ENCODE peak calls at places on chromosomes 4 and X, in four cellular contexts. T, H, V and L are unnamed samples.

GRCh38 chr4:8199594-8200301 is 658 bp downstream of the SH3TC1 start:
- DNase-seq in H (no peak), V (no peak), T (no peak), L (no peak)

GRCh38 chr4:98838977-98839618 is 89.8 kb downstream of the EIF4E start:
- DNase-seq in V (no peak), T (no peak), H (no peak), L (peak; percentile 20)

GRCh38 chr4:108885211-108885610 is 122.4 kb upstream of the ETNPPL start:
- DNase-seq in T (no peak), H (no peak), V (no peak), L (no peak)

GRCh38 chr4:185137233-185137925 is 5.7 kb upstream of the SLC25A4 start:
- DNase-seq in V (no peak), H (no peak), T (no peak), L (no peak)

GRCh38 chr4:53855886-53856260 is 208.5 kb downstream of the CHIC2 start:
- DNase-seq in H (no peak), V (no peak), T (no peak), L (no peak)

GRCh38 chr4:6772223-6772928 is 10.2 kb upstream of the KIAA0232 start:
- DNase-seq in H (no peak), V (no peak), T (no peak), L (no peak)

GRCh38 chr4:62460329-62460728 is 1260.2 kb downstream of the ADGRL3 start:
- DNase-seq in H (no peak), V (no peak), T (no peak), L (no peak)

GRCh38 chr4:184473515-184474260 is 662 bp downstream of the IRF2 start:
- DNase-seq in H (peak; percentile 67), V (no peak), T (no peak), L (peak; percentile 71)

GRCh38 chr4:121272526-121272925 is 108.3 kb downstream of the QRFPR start:
- DNase-seq in V (no peak), H (no peak), T (no peak), L (no peak)

GRCh38 chr4:83862471-83862870 is 326.6 kb downstream of the GPAT3 start:
- DNase-seq in H (no peak), V (no peak), T (peak; percentile 55), L (no peak)

GRCh38 chr4:112823141-112823540 is 186.2 kb downstream of the LARP7 start:
- DNase-seq in T (no peak), H (no peak), V (no peak), L (no peak)

GRCh38 chrX:25021132-25021498 is 5.3 kb upstream of the ARX start:
- DNase-seq in H (peak; percentile 48), V (no peak), T (no peak), L (peak; percentile 39)

GRCh38 chr4:25043548-25043947 is 12.8 kb upstream of the LGI2 start:
- DNase-seq in T (no peak), V (no peak), H (no peak), L (no peak)

GRCh38 chrX:148530464-148531077 is 30.2 kb downstream of the AFF2 start:
- DNase-seq in V (no peak), H (no peak), T (no peak), L (no peak)

GRCh38 chr4:109211671-109212070 is 90.8 kb downstream of the COL25A1 start:
- DNase-seq in T (no peak), V (no peak), H (no peak), L (no peak)

GRCh38 chrX:64894454-64895038 is 81.7 kb downstream of the ZC4H2 start:
- DNase-seq in H (peak; percentile 58), V (no peak), T (peak; percentile 36), L (peak; percentile 25)

GRCh38 chr4:70943115-70943514 is 40.9 kb downstream of the MOB1B start:
- DNase-seq in V (no peak), T (no peak), H (no peak), L (no peak)

GRCh38 chrX:100449696-100450606 is 39.9 kb upstream of the PCDH19 start:
- DNase-seq in V (no peak), T (no peak), H (no peak), L (no peak)

GRCh38 chr4:76260571-76260970 is 9.1 kb downstream of the FAM47E start:
- DNase-seq in H (no peak), V (no peak), T (peak; percentile 49), L (no peak)

GRCh38 chr4:86594559-86595425 is 677 bp downstream of the PTPN13 start:
- DNase-seq in V (no peak), T (no peak), H (peak; percentile 73), L (peak; percentile 63)

GRCh38 chr4:8108991-8109390 is 49.6 kb downstream of the ABLIM2 start:
- DNase-seq in H (no peak), T (no peak), V (no peak), L (no peak)

GRCh38 chr4:47434931-47435330 is 28.6 kb downstream of the COMMD8 start:
- DNase-seq in V (no peak), H (no peak), T (no peak), L (no peak)

GRCh38 chr4:153067376-153067775 is 131.3 kb downstream of the FHDC1 start:
- DNase-seq in T (peak; percentile 85), H (no peak), V (no peak), L (no peak)

GRCh38 chr4:72899621-72900020 is 169.9 kb downstream of the COX18 start:
- DNase-seq in H (no peak), V (no peak), T (no peak), L (no peak)

GRCh38 chrX:116732214-116732613 is 269.4 kb upstream of the CT83 start:
- DNase-seq in V (no peak), T (no peak), H (no peak), L (no peak)

GRCh38 chrX:71492086-71493065 is 40.5 kb upstream of the OGT start:
- DNase-seq in T (no peak), H (no peak), V (no peak), L (peak; percentile 15)

GRCh38 chr4:8547108-8547911 is 32.9 kb upstream of the GPR78 start:
- DNase-seq in V (no peak), H (peak; percentile 69), T (peak; percentile 12), L (peak; percentile 36)

GRCh38 chrX:30702736-30703135 is 49.5 kb downstream of the GK start:
- DNase-seq in V (no peak), T (no peak), H (no peak), L (no peak)

GRCh38 chrX:26050099-26050498 is 88.0 kb upstream of the MAGEB18 start:
- DNase-seq in H (no peak), T (no peak), V (no peak), L (no peak)

GRCh38 chr4:130468340-130468739 is 1372.4 kb downstream of the C4orf33 start:
- DNase-seq in H (no peak), T (no peak), V (no peak), L (no peak)

GRCh38 chrX:80751456-80751855 is 58.2 kb downstream of the BRWD3 start:
- DNase-seq in V (no peak), T (no peak), H (no peak), L (no peak)

GRCh38 chr4:6969826-6970800 is 60.5 kb downstream of the TBC1D14 start:
- DNase-seq in H (no peak), T (no peak), V (peak; percentile 57), L (no peak)

DNA sequence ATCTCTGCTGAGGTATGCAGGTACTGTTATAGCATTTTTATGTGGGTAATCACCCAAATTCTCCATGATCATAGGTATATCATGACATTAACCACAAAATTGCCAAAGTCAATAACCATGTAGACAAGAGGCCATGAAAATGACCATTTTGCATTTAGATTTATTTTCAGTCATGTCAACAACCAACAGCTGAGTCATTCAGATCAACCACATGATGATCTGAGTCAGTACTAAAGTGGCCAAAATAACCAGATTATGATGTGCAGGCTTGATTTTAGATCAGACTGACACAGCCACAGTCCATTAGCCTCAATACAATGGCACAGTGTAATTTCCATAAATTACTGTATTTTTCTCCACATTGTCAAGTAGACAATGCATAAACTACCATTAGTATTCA is 240.5 kb downstream of the GRIA3 start:
- DNase-seq in T (no peak), H (no peak), V (peak; percentile 52), L (no peak)
- TF ChIP-seq EP300 in T (no peak), H (no peak), V (peak; percentile 75), L (no peak)

DNA sequence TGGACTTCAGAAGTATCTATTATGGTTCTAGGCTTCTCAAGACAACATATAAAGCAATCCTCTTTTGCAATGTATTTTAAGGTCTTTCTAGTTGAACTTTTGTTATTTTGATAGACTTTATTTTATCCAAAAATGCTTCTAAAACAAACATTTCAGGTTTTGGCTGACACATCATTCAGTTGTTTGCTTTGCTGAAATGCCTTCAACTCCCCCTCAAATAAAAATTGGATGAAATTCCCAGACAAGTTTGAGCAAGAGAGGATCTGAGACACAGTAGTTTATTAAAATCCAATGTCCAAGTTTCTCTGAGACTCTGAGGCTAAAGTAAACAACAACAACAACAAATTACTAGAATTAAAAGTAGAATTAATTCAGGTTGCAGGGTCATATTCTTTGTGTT is 65.1 kb downstream of the PRSS12 start:
- DNase-seq in V (no peak), T (no peak), H (no peak), L (no peak)
- TF ChIP-seq TCF12 in V (no peak), T (no peak), H (no peak), L (no peak)

GRCh38 chr4:168451331-168451730 is 29.0 kb downstream of the DDX60L start:
- DNase-seq in V (no peak), H (no peak), T (no peak), L (no peak)

GRCh38 chr4:168453146-168453545 is 27.1 kb downstream of the DDX60L start:
- DNase-seq in H (no peak), V (no peak), T (no peak), L (no peak)

GRCh38 chr4:168449740-168450442 is 30.4 kb downstream of the DDX60L start:
- DNase-seq in V (no peak), H (no peak), T (no peak), L (no peak)

DNA sequence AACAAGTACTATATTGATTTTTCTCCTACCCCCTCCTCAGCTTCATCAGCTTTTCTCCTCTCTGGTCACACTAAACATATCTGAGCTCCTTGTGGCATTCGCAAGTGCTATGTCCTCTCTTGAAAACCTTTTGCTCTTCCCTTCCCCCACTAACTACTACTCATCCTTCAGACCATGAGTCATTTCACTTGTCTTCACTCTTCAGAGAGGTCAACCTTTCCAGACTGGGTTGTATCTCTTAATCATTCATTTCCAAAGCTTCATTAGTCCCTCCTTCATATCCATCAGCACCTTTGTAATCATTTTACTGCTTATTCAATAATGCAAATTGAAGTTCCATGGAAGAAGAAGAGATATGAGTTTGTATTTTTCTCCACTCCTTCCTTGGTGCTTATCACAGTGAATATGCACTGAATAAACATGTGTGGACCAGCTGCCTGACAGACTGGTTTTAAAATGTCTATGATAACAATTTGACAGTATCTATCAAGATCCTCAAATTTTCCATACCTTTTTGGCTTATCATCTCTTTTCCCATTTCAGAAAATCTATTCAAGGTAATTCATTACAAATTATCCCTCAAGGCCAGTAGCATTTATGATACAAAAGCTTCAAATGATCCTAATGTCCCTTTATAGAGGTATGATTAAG is 28.4 kb downstream of the DDX60L start:
- DNase-seq in H (no peak), V (no peak), T (no peak), L (no peak)
- TF ChIP-seq EP300 in H (no peak), V (no peak), T (no peak), L (no peak)

DNA sequence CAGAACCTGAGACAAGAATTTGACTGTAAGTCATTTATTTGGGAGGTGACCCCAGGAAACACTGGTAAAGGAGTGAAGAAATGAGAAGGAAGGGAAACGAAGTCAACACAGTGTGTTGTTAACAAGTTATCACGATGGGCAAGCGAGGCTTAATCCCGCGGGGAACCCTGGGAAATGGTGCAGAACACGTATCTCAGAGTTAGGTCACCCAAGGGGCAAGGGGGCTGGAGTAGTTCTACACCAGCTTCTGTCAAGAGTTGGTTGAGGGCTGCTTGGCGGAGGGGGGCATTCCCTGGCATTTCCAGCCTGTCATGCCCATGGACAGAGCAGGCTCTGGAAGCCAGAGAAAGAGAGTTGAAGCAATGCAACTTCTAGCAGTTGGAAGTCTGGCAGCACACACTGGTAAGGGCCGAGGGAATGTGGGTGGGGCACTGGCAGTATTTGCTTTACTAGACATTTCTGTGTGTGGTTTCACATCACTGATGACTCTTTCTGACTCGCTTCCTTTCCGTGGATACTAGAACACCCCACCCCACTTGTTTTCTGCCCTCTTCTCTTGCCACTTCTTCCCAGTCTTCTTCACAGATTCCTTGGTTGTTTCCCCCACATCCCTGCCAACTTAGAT is 52.2 kb upstream of the ADGRG2 start:
- DNase-seq in V (no peak), T (no peak), H (no peak), L (no peak)
- TF ChIP-seq TCF12 in V (no peak), T (no peak), H (no peak), L (no peak)